ENCODE peak calls at places on chromosome X, in eight cellular contexts. E is pancreas, N is kidney, Z is tibial nerve, M is right lobe of liver, T is IMR-90, S is adipocyte, P is right cardiac atrium. B is an unnamed sample. For H3K9me3, the result is how much of the 10 kb centered on the place peaks cover.

GRCh38 chrX:9681422-9681821 is 84.2 kb downstream of the GPR143 start:
- DNase-seq in E (no peak), N (no peak), Z (no peak), M (no peak), T (peak), S (no peak), P (no peak), B (no peak)

GRCh38 chrX:153521034-153521433 is 3.6 kb downstream of the ATP2B3 start:
- DNase-seq in E (no peak), N (no peak), Z (no peak), M (no peak), T (peak), S (no peak), P (no peak), B (no peak)

GRCh38 chrX:72105436-72105835 is 26.3 kb downstream of the RTL5 start:
- DNase-seq in E (no peak), N (no peak), Z (no peak), M (no peak), T (no peak), S (no peak), P (no peak), B (no peak)

GRCh38 chrX:39613508-39613921 is 484.2 kb downstream of the BCOR start:
- DNase-seq in E (peak), N (peak), Z (no peak), M (no peak), T (no peak), S (peak), P (peak), B (no peak)

GRCh38 chrX:79270401-79270800 is 96.7 kb downstream of the ITM2A start:
- DNase-seq in E (no peak), N (peak), Z (no peak), M (no peak), T (no peak), S (no peak), P (peak), B (peak)

GRCh38 chrX:118497180-118497814 is 1.7 kb downstream of the DOCK11 start:
- DNase-seq in E (no peak), N (no peak), Z (no peak), M (no peak), T (no peak), S (no peak), P (no peak), B (no peak)

GRCh38 chrX:103918584-103919335 is 43.7 kb upstream of the TMSB15B start:
- DNase-seq in E (peak), N (peak), Z (peak), M (peak), T (peak), S (peak), P (peak), B (peak)

GRCh38 chrX:14927391-14927790 is 54.2 kb downstream of the MOSPD2 start:
- DNase-seq in E (no peak), N (no peak), Z (no peak), M (no peak), T (peak), S (peak), P (no peak), B (no peak)

GRCh38 chrX:49977319-49978090 is 55.1 kb downstream of the CLCN5 start:
- DNase-seq in E (no peak), N (no peak), Z (no peak), M (no peak), T (no peak), S (no peak), P (no peak), B (no peak)

GRCh38 chrX:44244008-44244407 is 99.5 kb downstream of the EFHC2 start:
- DNase-seq in E (no peak), N (no peak), Z (no peak), M (no peak), T (peak), S (peak), P (no peak), B (no peak)

GRCh38 chrX:153688900-153689590 is 1.3 kb downstream of the SLC6A8 start:
- DNase-seq in E (peak), N (peak), Z (no peak), M (peak), T (peak), S (peak), P (peak), B (peak)

GRCh38 chrX:19686876-19687275 is 171.6 kb upstream of the MAP3K15 start:
- DNase-seq in E (no peak), N (no peak), Z (no peak), M (no peak), T (no peak), S (no peak), P (no peak), B (no peak)

GRCh38 chrX:24619647-24620046 is 27.5 kb downstream of the PCYT1B start:
- DNase-seq in E (no peak), N (no peak), Z (no peak), M (no peak), T (peak), S (peak), P (peak), B (no peak)

GRCh38 chrX:74536142-74537010 is 78.0 kb downstream of the RLIM start:
- DNase-seq in E (peak), N (peak), Z (peak), M (peak), T (peak), S (peak), P (peak), B (peak)

DNA sequence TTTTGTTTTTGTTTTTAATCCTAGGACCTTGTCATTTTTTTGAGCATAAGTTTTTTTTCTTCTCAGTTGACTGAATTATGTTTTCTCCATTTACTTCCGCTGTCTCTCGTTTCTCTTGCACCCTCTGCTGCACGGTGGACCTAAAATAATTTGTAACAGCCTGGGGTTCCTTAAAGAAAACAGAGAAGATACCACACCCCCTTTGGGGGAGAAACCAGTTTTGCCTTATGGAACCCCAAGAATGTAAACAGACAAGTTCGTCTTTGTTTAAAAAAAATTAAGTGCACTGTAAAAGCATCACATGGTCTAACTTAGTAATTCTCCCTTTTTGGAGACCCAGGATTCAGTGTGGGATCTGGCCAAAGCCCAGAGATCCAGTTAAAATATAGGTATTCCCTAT is 32.8 kb upstream of the MAGEA4 start:
- DNase-seq in E (no peak), N (no peak), Z (no peak), M (no peak), T (no peak), S (no peak), P (no peak), B (no peak)
- H3K9me3 ChIP-seq in E (under half), N (under half), Z (under half), M (under half), T (under half), S (under half), P (under half), B (under half)

DNA sequence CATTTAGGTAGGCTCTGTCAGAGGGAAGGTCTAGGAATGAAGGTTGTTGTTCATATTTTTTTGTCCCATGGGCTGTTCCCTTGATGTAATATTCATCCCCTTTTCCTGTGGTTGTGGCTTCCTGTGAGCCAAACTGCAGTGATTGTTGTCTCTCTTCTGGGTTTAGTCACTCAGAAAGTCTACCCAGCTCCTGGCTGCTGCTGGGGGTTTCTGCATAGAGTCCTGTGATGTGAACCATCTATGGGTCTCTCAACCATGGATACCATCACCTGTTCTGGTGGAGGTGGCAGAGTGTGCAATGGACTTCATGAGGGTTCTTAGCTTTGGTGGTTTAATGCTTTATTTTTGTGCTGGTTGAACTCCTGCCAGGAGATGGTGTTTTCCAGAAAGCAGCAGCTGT is 122.8 kb downstream of the ZC4H2 start:
- DNase-seq in E (no peak), N (no peak), Z (no peak), M (no peak), T (no peak), S (no peak), P (no peak), B (no peak)
- H3K9me3 ChIP-seq in E (under half), N (under half), Z (under half), M (under half), T (under half), S (under half), P (under half), B (under half)

DNA sequence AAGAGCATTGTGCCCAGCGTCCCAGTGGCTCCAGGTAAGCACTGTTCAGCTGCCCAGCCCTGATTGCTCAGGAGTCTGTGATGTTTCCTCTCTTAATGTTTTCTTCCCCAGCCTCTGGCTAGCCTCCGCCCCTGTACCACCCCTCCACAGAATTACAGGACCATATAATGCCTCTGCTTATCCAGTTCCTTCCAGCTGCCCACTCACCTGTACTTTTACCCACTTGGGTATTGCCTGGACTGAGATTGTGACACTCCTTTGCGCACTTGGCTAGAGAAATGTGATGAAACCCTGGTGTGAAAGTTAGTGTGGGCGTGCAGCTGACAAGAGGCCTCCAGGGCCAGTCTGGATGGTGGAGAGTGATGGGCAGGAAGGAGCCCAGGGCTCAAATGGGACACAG is at the start of gene AWAT2:
- DNase-seq in E (no peak), N (no peak), Z (no peak), M (no peak), T (no peak), S (no peak), P (no peak), B (no peak)
- H3K9me3 ChIP-seq in E (under half), N (under half), Z (under half), M (under half), T (under half), S (under half), P (under half), B (under half)

DNA sequence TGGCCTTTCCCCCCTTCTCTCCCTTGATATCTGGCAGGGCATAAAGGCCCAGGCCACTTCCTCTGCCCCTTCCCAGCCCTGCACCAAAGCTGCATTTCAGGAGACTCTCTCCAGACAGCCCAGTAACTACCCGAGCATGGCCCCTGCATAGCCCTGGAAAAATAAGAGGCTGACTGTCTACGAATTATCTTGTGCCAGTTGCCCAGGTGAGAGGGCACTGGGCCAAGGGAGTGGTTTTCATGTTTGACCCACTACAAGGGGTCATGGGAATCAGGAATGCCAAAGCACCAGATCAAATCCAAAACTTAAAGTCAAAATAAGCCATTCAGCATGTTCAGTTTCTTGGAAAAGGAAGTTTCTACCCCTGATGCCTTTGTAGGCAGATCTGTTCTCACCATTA is 183.8 kb downstream of the AR start:
- DNase-seq in E (peak), N (no peak), Z (no peak), M (no peak), T (no peak), S (no peak), P (no peak), B (no peak)
- H3K9me3 ChIP-seq in E (under half), N (under half), Z (under half), M (under half), T (under half), S (under half), P (under half), B (under half)

GRCh38 chrX:97842468-97843199 is 958.9 kb downstream of the RPA4 start:
- DNase-seq in E (peak), N (peak), Z (no peak), M (no peak), T (no peak), S (no peak), P (no peak), B (no peak)
- H3K9me3 ChIP-seq in E (under half), N (under half), Z (under half), M (under half), T (under half), S (under half), P (under half), B (under half)

GRCh38 chrX:135914404-135914803 is 20.9 kb downstream of the SAGE1 start:
- DNase-seq in E (no peak), N (no peak), Z (no peak), M (no peak), T (no peak), S (no peak), P (no peak), B (no peak)

DNA sequence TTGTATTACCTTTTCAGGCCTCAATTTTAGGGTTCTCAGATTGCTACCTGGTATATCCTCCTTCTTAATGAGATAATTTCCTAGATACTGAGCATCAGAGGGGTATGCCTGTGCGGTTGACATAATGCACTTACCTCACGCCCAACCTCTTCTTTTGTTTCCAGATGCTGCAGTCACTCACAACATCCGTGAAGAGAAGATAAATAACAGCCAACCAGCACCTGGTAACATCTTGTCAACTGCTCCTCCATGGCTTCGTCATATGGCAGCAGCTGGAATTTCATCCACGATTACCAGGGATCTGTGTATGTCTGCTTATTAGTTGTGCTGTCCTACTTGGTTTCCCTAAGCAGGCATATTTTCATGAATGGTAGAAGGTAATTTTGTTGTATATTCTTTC is 16.7 kb downstream of the SAGE1 start:
- DNase-seq in E (no peak), N (no peak), Z (no peak), M (no peak), T (no peak), S (no peak), P (no peak), B (no peak)
- H3K9me3 ChIP-seq in E (under half), N (under half), Z (under half), M (under half), T (under half), S (under half), P (under half), B (under half)

DNA sequence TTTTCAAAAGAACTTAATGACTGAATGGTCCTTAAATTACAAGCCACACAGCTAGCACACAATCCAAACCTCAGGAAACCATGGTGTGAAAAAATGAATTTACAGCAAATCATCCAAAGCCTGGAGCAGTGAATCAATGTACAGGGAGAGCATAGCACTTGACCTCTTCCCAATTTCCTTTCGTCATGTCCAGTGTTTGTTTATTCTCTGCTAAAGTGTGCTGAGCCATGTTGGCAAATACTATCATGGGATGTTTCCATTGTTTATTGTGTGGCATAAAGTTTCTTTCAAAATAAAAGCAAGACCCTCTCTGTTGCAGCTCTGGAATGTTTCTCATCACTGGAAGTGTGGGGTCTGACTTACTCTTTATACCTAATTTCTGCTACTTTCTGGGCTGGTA is 25.4 kb upstream of the FAM47B start:
- DNase-seq in E (no peak), N (no peak), Z (no peak), M (no peak), T (peak), S (no peak), P (no peak), B (no peak)
- H3K9me3 ChIP-seq in E (under half), N (under half), Z (under half), M (under half), T (under half), S (under half), P (under half), B (under half)

GRCh38 chrX:41846714-41847113 is 76.6 kb downstream of the CASK start:
- DNase-seq in E (no peak), N (no peak), Z (no peak), M (no peak), T (no peak), S (no peak), P (no peak), B (no peak)
- H3K9me3 ChIP-seq in E (under half), N (under half), Z (under half), M (under half), T (under half), S (half or more), P (under half), B (under half)

GRCh38 chrX:38041237-38041636 is 34.9 kb downstream of the SYTL5 start:
- DNase-seq in E (no peak), N (no peak), Z (no peak), M (no peak), T (no peak), S (no peak), P (no peak), B (no peak)

GRCh38 chrX:38038501-38038900 is 32.1 kb downstream of the SYTL5 start:
- DNase-seq in E (no peak), N (no peak), Z (no peak), M (no peak), T (no peak), S (no peak), P (no peak), B (no peak)

GRCh38 chrX:38036471-38036870 is 30.1 kb downstream of the SYTL5 start:
- DNase-seq in E (no peak), N (no peak), Z (no peak), M (no peak), T (peak), S (no peak), P (no peak), B (no peak)
- H3K9me3 ChIP-seq in E (under half), N (under half), Z (under half), M (under half), T (under half), S (under half), P (under half), B (under half)

B was measured in tibial artery.